ENCODE peak calls at places on chromosomes 5 and 9, in five cellular contexts. Y, H, A, V and O are unnamed samples.
A peak's percentile ranks its signal among the peaks of the same experiment; 100 is the strongest.

GRCh38 chr5:80213467-80213866 is 42.4 kb downstream of the SERINC5 start:
- DNase-seq in Y (no peak), H (no peak), A (no peak), V (no peak), O (no peak)

GRCh38 chr5:53067641-53068040 is 41.9 kb downstream of the MOCS2 start:
- DNase-seq in Y (no peak), H (no peak), A (no peak), V (no peak), O (no peak)

GRCh38 chr5:134611515-134611914 is 21.1 kb downstream of the SAR1B start:
- DNase-seq in Y (no peak), H (no peak), A (no peak), V (no peak), O (no peak)

GRCh38 chr9:26210338-26210851 is 532.2 kb upstream of the TUSC1 start:
- DNase-seq in Y (no peak), H (no peak), A (no peak), V (no peak), O (no peak)

GRCh38 chr5:147403659-147404640 is 105.9 kb downstream of the DPYSL3 start:
- DNase-seq in Y (no peak), H (no peak), A (peak; percentile 63), V (no peak), O (peak; percentile 10)

GRCh38 chr5:154517781-154518437 is 39.9 kb upstream of the HAND1 start:
- DNase-seq in Y (no peak), H (no peak), A (no peak), V (no peak), O (no peak)

GRCh38 chr5:38515648-38516047 is 40.8 kb downstream of the LIFR start:
- DNase-seq in Y (no peak), H (no peak), A (no peak), V (peak; percentile 17), O (no peak)

GRCh38 chr5:86101966-86102365 is 515.8 kb upstream of the COX7C start:
- DNase-seq in Y (no peak), H (no peak), A (no peak), V (no peak), O (no peak)

GRCh38 chr5:152990771-152991170 is 499.7 kb upstream of the GRIA1 start:
- DNase-seq in Y (no peak), H (no peak), A (no peak), V (no peak), O (no peak)

GRCh38 chr5:152990217-152990616 is 500.3 kb upstream of the GRIA1 start:
- DNase-seq in Y (no peak), H (no peak), A (no peak), V (no peak), O (no peak)

GRCh38 chr5:152987156-152987555 is 503.3 kb upstream of the GRIA1 start:
- DNase-seq in Y (no peak), H (no peak), A (no peak), V (no peak), O (no peak)
- TF ChIP-seq TAF1 in Y (no peak), H (no peak), A (no peak), V (no peak), O (no peak)

GRCh38 chr9:136662656-136663310 is at the start of gene EGFL7:
- DNase-seq in Y (peak; percentile 85), H (no peak), A (no peak), V (no peak), O (no peak)
- TF ChIP-seq TAF1 in Y (peak; percentile 58), H (no peak), A (no peak), V (no peak), O (no peak)

GRCh38 chr5:45622365-45622764 is 73.8 kb downstream of the HCN1 start:
- DNase-seq in Y (no peak), H (no peak), A (no peak), V (no peak), O (no peak)
- TF ChIP-seq TAF1 in Y (no peak), H (no peak), A (no peak), V (no peak), O (no peak)

GRCh38 chr9:105376893-105377292 is 70.9 kb upstream of the FSD1L start:
- DNase-seq in Y (no peak), H (no peak), A (no peak), V (no peak), O (no peak)

GRCh38 chr9:105375323-105375722 is 72.5 kb upstream of the FSD1L start:
- DNase-seq in Y (no peak), H (no peak), A (no peak), V (no peak), O (no peak)

GRCh38 chr9:105369911-105370310 is 77.9 kb upstream of the FSD1L start:
- DNase-seq in Y (no peak), H (no peak), A (no peak), V (no peak), O (no peak)

DNA sequence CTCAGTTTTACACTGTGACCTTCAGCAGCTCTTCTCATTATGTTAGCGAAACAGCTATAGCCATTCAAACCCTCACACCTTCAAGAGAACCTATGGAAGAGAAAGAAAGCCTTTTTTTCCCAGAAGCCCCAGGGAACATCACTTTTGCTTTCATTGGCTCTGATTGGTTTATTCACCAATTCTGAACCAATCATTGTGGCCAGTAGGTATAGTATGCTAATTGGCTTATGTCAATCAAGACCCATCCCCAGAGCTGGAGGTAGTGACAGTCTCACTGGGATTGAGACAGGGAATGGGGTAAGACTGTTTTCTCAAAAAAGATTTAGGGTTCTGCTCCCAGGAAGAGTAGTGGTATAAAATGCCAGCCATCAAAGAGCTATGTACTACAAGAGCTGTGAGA is 74.1 kb upstream of the FSD1L start:
- DNase-seq in Y (no peak), H (no peak), A (no peak), V (no peak), O (no peak)
- TF ChIP-seq TAF1 in Y (no peak), H (no peak), A (no peak), V (no peak), O (no peak)

GRCh38 chr5:108878756-108879155 is 131.1 kb downstream of the FER start:
- DNase-seq in Y (no peak), H (no peak), A (no peak), V (no peak), O (no peak)
- TF ChIP-seq TAF1 in Y (no peak), H (no peak), A (no peak), V (no peak), O (no peak)

GRCh38 chr5:181167814-181168488 is 20.6 kb downstream of the OR2V2 start:
- DNase-seq in Y (peak; percentile 72), H (no peak), A (no peak), V (no peak), O (no peak)
- TF ChIP-seq TAF1 in Y (no peak), H (no peak), A (no peak), V (no peak), O (no peak)

GRCh38 chr9:79652598-79652997 is 80.8 kb downstream of the TLE4 start:
- DNase-seq in Y (no peak), H (no peak), A (no peak), V (no peak), O (no peak)
- TF ChIP-seq TAF1 in Y (no peak), H (no peak), A (no peak), V (no peak), O (no peak)

DNA sequence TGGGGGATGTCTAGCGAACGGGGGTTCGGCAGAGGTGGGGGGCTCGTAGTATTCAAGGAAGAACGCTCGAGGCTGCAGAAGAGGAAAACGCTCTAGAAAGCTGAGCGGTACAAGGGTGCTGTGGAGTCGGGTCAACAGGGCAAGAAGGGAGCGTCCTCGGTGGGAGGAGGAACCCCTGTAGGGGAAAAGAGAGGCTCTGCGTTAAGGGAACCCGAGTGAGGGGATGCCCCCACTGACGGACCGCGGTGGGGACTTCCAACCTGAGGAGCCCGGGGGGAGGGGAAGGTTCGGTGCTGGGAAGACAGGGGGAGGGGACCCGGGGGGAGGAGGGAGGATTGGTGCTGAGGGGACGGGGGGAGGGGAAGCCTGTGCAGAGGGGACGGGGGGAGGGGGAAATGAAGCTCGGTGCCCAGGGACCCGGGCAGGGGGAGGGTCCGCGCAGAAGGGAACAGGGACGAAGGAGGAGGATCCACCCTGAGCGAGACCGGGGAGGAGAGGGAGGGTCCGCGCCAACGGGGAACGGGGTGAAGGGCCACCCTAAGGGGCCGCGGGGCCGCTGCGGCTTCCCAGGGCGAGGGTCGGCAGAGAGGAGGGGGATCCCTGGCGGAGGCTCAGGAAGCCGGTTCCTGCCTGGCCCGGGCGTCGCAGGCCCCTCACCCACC is 621 bp downstream of the NR6A1 start:
- DNase-seq in Y (peak; percentile 78), H (no peak), A (no peak), V (no peak), O (no peak)
- TF ChIP-seq TAF1 in Y (peak; percentile 41), H (no peak), A (no peak), V (no peak), O (no peak)

DNA sequence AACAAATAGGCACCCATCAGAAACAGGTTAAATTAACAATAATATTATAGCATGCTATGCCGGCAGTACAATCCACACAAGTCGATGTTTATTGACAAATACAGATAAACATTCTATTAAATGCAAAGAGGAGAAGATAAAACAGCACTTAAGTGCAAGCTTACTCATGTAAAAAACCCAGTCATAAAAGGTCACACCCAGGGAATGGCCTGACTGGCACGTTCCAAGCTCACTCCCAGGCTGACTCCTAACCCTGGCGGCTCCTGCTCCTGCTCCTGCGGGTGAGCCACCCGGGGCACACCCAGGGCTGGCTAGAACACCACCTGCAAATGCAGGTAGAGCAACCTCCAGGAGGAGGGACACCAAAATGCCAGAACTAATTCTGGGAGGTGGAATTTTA is 66.9 kb downstream of the SEMA4D start:
- DNase-seq in Y (no peak), H (no peak), A (no peak), V (no peak), O (no peak)
- TF ChIP-seq TAF1 in Y (no peak), H (no peak), A (no peak), V (no peak), O (no peak)